ENCODE peak calls at places on chromosomes 1 and 21, in eight cellular contexts. U is adrenal gland, J is RWPE1, F is ovary, X is lower lobe of right lung, C is mesothelial cell of epicardium, Q is GM23338, H is endothelial cell. S is an unnamed sample.

GRCh38 chr1:243974451-243975292 is 76.4 kb upstream of the ZBTB18 start:
- DNase-seq in U (no peak), J (no peak), F (no peak), X (no peak), C (no peak), Q (peak), H (peak), S (peak)

GRCh38 chr21:39006653-39007417 is 176.4 kb downstream of the PSMG1 start:
- DNase-seq in U (peak), J (no peak), F (peak), X (peak), C (no peak), Q (no peak), H (no peak), S (no peak)

GRCh38 chr1:10693497-10694273 is 102.8 kb downstream of the CASZ1 start:
- DNase-seq in U (no peak), J (peak), F (peak), X (peak), C (peak), Q (peak), H (peak), S (peak)

GRCh38 chr1:67031121-67031520 is 22.8 kb downstream of the SLC35D1 start:
- DNase-seq in U (no peak), J (no peak), F (no peak), X (no peak), C (no peak), Q (no peak), H (no peak), S (no peak)

GRCh38 chr1:114152211-114153050 is 1.2 kb downstream of the SYT6 start:
- DNase-seq in U (peak), J (peak), F (peak), X (peak), C (peak), Q (peak), H (peak), S (peak)

GRCh38 chr1:64861611-64862010 is 104.7 kb downstream of the JAK1 start:
- DNase-seq in U (peak), J (no peak), F (no peak), X (no peak), C (no peak), Q (peak), H (peak), S (peak)

GRCh38 chr1:225572422-225572821 is 80.5 kb downstream of the ENAH start:
- DNase-seq in U (no peak), J (no peak), F (no peak), X (no peak), C (no peak), Q (no peak), H (no peak), S (no peak)

GRCh38 chr1:224734261-224734935 is 118.3 kb downstream of the CNIH3 start:
- DNase-seq in U (no peak), J (no peak), F (no peak), X (no peak), C (no peak), Q (peak), H (no peak), S (no peak)

GRCh38 chr1:200253774-200254495 is 155.9 kb downstream of the ZNF281 start:
- DNase-seq in U (no peak), J (no peak), F (no peak), X (no peak), C (no peak), Q (no peak), H (no peak), S (no peak)

GRCh38 chr1:109570414-109570813 is 22.0 kb downstream of the GNAI3 start:
- DNase-seq in U (no peak), J (peak), F (no peak), X (no peak), C (no peak), Q (peak), H (no peak), S (no peak)

GRCh38 chr1:198072177-198072576 is 84.6 kb upstream of the NEK7 start:
- DNase-seq in U (no peak), J (no peak), F (no peak), X (no peak), C (no peak), Q (peak), H (no peak), S (no peak)

GRCh38 chr1:172266528-172267174 is 153.8 kb upstream of the C1orf105 start:
- DNase-seq in U (no peak), J (no peak), F (no peak), X (no peak), C (no peak), Q (no peak), H (no peak), S (no peak)

GRCh38 chr1:108612496-108612895 is 48.4 kb downstream of the HENMT1 start:
- DNase-seq in U (no peak), J (no peak), F (no peak), X (no peak), C (no peak), Q (no peak), H (no peak), S (no peak)

GRCh38 chr1:175267716-175268416 is 75.3 kb upstream of the KIAA0040 start:
- DNase-seq in U (peak), J (no peak), F (peak), X (no peak), C (no peak), Q (peak), H (no peak), S (no peak)

DNA sequence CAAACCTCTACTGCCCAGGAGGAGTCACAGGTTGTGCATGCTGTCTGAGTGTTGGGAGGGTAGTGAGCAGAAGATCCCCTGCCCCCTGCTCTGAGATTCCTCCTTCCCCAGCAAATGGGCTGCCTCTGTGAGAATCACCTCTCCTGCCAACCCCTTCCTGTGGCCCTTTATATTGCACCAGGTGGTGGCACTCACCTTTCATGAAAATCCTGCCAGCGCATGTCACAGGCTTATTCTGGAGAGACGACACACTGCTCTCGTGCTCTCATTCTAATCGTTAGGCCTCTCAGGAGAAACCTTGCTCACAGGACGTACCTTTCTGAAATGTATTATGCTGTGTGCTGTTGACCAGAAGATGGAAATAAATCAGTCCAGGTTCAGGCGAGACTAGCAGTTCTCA is 113.7 kb downstream of the RGL1 start:
- DNase-seq in U (no peak), J (no peak), F (no peak), X (no peak), C (no peak), Q (no peak), H (no peak), S (no peak)
- TF ChIP-seq CTCF in U (no peak), J (no peak), F (no peak), X (no peak), C (no peak), Q (peak), H (no peak), S (no peak)

GRCh38 chr21:33783580-33783979 is 132.0 kb downstream of the ATP5PO start:
- DNase-seq in U (no peak), J (no peak), F (no peak), X (no peak), C (no peak), Q (no peak), H (no peak), S (no peak)

GRCh38 chr21:33775100-33775828 is 133.0 kb downstream of the ITSN1 start:
- DNase-seq in U (no peak), J (no peak), F (no peak), X (no peak), C (no peak), Q (no peak), H (no peak), S (no peak)

GRCh38 chr21:33783173-33783572 is 132.4 kb downstream of the ATP5PO start:
- DNase-seq in U (no peak), J (no peak), F (no peak), X (no peak), C (no peak), Q (no peak), H (no peak), S (no peak)

DNA sequence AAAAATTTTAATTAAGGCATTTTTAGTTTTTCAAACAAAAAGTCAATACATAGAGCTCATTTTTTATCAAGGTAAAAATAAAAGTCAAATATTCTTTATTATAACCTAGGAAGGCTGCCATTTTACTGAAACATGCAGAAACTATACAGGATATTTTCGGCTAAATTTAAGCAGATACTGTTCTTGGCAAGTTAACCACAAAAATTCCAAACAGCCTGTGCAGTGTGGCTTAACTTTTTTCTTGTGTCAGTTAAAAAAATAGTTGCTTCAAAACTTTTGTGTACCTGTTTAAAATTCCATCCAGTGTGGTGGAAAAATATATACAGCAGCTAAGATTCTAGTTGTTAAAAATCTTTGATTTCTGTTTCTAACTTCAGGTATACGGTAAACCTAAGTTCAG is 135.0 kb downstream of the ATP5PO start:
- DNase-seq in U (no peak), J (no peak), F (no peak), X (no peak), C (no peak), Q (no peak), H (no peak), S (no peak)
- TF ChIP-seq CTCF in U (no peak), J (no peak), F (no peak), X (no peak), C (no peak), Q (no peak), H (no peak), S (no peak)

GRCh38 chr21:36728371-36729111 is 29.6 kb downstream of the SIM2 start:
- DNase-seq in U (no peak), J (no peak), F (no peak), X (no peak), C (no peak), Q (no peak), H (no peak), S (no peak)

GRCh38 chr21:36729301-36729970 is 30.5 kb downstream of the SIM2 start:
- DNase-seq in U (no peak), J (no peak), F (no peak), X (no peak), C (no peak), Q (no peak), H (no peak), S (no peak)

GRCh38 chr21:36732217-36732616 is 33.3 kb downstream of the SIM2 start:
- DNase-seq in U (peak), J (no peak), F (no peak), X (no peak), C (no peak), Q (no peak), H (no peak), S (no peak)

GRCh38 chr21:36732761-36733160 is 33.8 kb downstream of the SIM2 start:
- DNase-seq in U (no peak), J (no peak), F (no peak), X (no peak), C (no peak), Q (no peak), H (no peak), S (no peak)

GRCh38 chr21:36730291-36731281 is 31.7 kb downstream of the SIM2 start:
- DNase-seq in U (no peak), J (no peak), F (no peak), X (no peak), C (no peak), Q (no peak), H (no peak), S (no peak)
- TF ChIP-seq CTCF in U (no peak), J (no peak), F (no peak), X (no peak), C (no peak), Q (no peak), H (no peak), S (no peak)

GRCh38 chr1:167517535-167518330 is 596 bp downstream of the CD247 start:
- DNase-seq in U (peak), J (peak), F (no peak), X (peak), C (no peak), Q (no peak), H (no peak), S (no peak)

GRCh38 chr1:167515893-167516321 is 2.4 kb downstream of the CD247 start:
- DNase-seq in U (no peak), J (no peak), F (no peak), X (no peak), C (no peak), Q (no peak), H (no peak), S (no peak)

GRCh38 chr1:167516404-167517388 is 1.6 kb downstream of the CD247 start:
- DNase-seq in U (no peak), J (no peak), F (no peak), X (no peak), C (no peak), Q (no peak), H (no peak), S (no peak)

GRCh38 chr1:167520711-167521206 is 2.4 kb upstream of the CD247 start:
- DNase-seq in U (no peak), J (no peak), F (no peak), X (no peak), C (no peak), Q (peak), H (no peak), S (no peak)

DNA sequence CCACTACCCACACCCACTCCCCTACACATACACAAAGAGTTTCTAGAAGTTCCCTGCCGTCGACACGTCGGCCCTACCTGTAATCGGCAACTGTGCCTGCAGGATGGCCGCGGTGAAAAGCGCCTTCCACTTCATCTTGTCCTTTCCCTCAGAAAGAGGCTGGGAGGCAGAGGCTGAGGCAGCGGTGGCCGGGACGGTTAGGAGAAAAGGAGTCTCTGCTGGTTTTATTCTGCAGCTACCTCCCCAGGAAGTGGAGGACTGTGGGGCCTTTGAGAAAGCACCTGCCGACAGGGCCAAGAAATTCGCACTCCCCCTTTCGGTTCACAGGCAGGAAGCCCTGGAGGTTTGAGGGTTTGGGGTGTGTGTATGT is at the start of gene CD247:
- DNase-seq in U (no peak), J (no peak), F (no peak), X (no peak), C (no peak), Q (no peak), H (no peak), S (no peak)
- TF ChIP-seq CTCF in U (no peak), J (no peak), F (no peak), X (no peak), C (no peak), Q (no peak), H (no peak), S (no peak)

DNA sequence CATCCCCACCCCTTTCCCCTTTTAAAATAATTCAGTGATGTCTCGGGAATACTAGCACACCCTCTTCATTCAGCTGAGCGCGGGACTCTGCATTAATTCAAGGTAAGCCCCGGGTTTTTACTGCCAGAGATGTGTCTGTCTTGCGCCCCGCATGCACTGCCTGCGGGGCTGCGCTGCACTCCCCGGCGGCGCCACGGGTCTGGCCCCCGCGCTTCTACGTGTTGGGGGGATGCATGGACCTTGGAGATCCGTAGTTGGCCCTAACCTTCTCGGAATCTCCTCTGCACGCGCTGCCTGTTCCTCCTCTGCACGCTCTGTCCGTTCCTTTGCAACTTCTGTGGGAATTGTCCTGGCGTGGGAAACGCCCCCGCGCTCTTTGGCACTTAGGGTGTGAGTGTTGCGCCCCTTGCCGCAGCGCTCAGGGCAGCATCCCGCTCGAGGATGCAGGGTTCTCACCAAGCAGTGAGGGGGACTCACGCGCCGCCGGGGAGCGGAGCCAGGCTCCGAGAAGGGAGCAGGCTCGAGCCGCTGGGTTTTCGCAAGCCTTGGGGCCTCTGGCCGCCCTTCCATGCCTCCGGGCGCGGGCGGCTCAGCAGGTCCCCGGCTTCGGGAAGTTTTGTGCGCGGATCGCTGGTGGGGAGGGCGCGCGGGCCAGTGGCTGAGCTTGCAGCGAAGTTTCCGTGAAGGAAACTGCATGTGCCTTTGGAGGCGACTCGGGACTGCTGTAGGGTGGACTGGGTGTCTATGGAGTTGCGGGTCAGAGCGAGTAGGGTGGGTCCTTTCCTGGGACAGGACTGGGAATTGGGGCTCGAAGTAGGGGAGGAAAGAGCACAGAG is 165.1 kb upstream of the CACNA1E start:
- DNase-seq in U (no peak), J (no peak), F (no peak), X (no peak), C (no peak), Q (peak), H (peak), S (peak)
- TF ChIP-seq CTCF in U (no peak), J (no peak), F (no peak), X (no peak), C (no peak), Q (no peak), H (no peak), S (no peak)